ENCODE peak calls at places on chromosomes 13 and 19, in nine cellular contexts. H is coronary artery, E is fibroblast of mammary gland, K is lower lobe of right lung, L is AG09309, P is cardiac muscle cell, Q is Calu3, J is heart left ventricle, C is hepatocyte. Z is an unnamed sample.
A peak's percentile ranks its signal among the peaks of the same experiment; 100 is the strongest.

GRCh38 chr13:72952529-72953141 is 106.2 kb upstream of the KLF5 start:
- DNase-seq in H (no peak), E (no peak), K (no peak), L (no peak), P (no peak), Q (no peak), J (no peak), C (peak; percentile 10), Z (no peak)

GRCh38 chr13:106110241-106110855 is 425.1 kb downstream of the EFNB2 start:
- DNase-seq in H (no peak), E (no peak), K (no peak), L (no peak), P (peak; percentile 17), Q (no peak), J (no peak), C (no peak), Z (no peak)

GRCh38 chr19:6737284-6737872 is at the start of gene GPR108:
- DNase-seq in H (peak; percentile 100), E (peak; percentile 100), K (peak; percentile 100), L (peak; percentile 100), P (peak; percentile 99), Q (peak; percentile 98), J (peak; percentile 100), C (peak; percentile 100), Z (peak; percentile 100)

GRCh38 chr19:741506-742131 is 9.3 kb upstream of the MISP start:
- DNase-seq in H (no peak), E (no peak), K (no peak), L (no peak), P (peak; percentile 33), Q (no peak), J (no peak), C (no peak), Z (no peak)

GRCh38 chr13:110702591-110703526 is 3.1 kb downstream of the CARS2 start:
- DNase-seq in H (no peak), E (peak; percentile 64), K (no peak), L (no peak), P (peak; percentile 15), Q (no peak), J (no peak), C (no peak), Z (no peak)

GRCh38 chr19:3642987-3643386 is 16.4 kb upstream of the CACTIN start:
- DNase-seq in H (no peak), E (no peak), K (no peak), L (no peak), P (peak; percentile 11), Q (no peak), J (no peak), C (no peak), Z (no peak)

GRCh38 chr13:36258831-36259230 is 38.8 kb downstream of the CCDC169 start:
- DNase-seq in H (no peak), E (no peak), K (no peak), L (no peak), P (no peak), Q (no peak), J (no peak), C (no peak), Z (no peak)

GRCh38 chr13:31207630-31208549 is 8.1 kb downstream of the B3GLCT start:
- DNase-seq in H (no peak), E (peak; percentile 63), K (no peak), L (no peak), P (no peak), Q (no peak), J (peak; percentile 73), C (peak; percentile 28), Z (no peak)

GRCh38 chr13:40787062-40787461 is 2.3 kb upstream of the SLC25A15 start:
- DNase-seq in H (no peak), E (peak; percentile 39), K (no peak), L (no peak), P (no peak), Q (no peak), J (no peak), C (no peak), Z (no peak)

GRCh38 chr19:29678484-29679106 is 13.3 kb downstream of the PLEKHF1 start:
- DNase-seq in H (no peak), E (peak; percentile 54), K (no peak), L (no peak), P (no peak), Q (no peak), J (peak; percentile 90), C (no peak), Z (no peak)

GRCh38 chr19:3095375-3096191 is 1.4 kb downstream of the GNA11 start:
- DNase-seq in H (no peak), E (no peak), K (no peak), L (no peak), P (peak; percentile 60), Q (peak; percentile 5), J (peak; percentile 35), C (peak; percentile 64), Z (no peak)

GRCh38 chr13:33757713-33758112 is 60.2 kb upstream of the RFC3 start:
- DNase-seq in H (no peak), E (no peak), K (no peak), L (no peak), P (no peak), Q (no peak), J (no peak), C (no peak), Z (no peak)

GRCh38 chr19:23991170-23991569 is 76.5 kb downstream of the ZNF726 start:
- DNase-seq in H (no peak), E (no peak), K (no peak), L (no peak), P (no peak), Q (peak; percentile 27), J (no peak), C (peak; percentile 11), Z (no peak)

GRCh38 chr19:1312732-1313694 is 27.3 kb downstream of the EFNA2 start:
- DNase-seq in H (no peak), E (peak; percentile 22), K (no peak), L (no peak), P (no peak), Q (peak; percentile 72), J (no peak), C (peak; percentile 58), Z (no peak)

GRCh38 chr19:43574424-43575155 is 737 bp downstream of the XRCC1 start:
- DNase-seq in H (no peak), E (peak; percentile 55), K (peak; percentile 28), L (no peak), P (no peak), Q (no peak), J (no peak), C (no peak), Z (no peak)

GRCh38 chr19:51114087-51114714 is 6.0 kb upstream of the CTU1 start:
- DNase-seq in H (no peak), E (no peak), K (no peak), L (no peak), P (no peak), Q (no peak), J (no peak), C (no peak), Z (no peak)

GRCh38 chr19:51110666-51110971 is 2.4 kb upstream of the CTU1 start:
- DNase-seq in H (no peak), E (no peak), K (no peak), L (no peak), P (no peak), Q (no peak), J (no peak), C (no peak), Z (no peak)

GRCh38 chr19:51108805-51109146 is 567 bp upstream of the CTU1 start:
- DNase-seq in H (no peak), E (no peak), K (no peak), L (no peak), P (no peak), Q (no peak), J (peak; percentile 90), C (no peak), Z (no peak)

GRCh38 chr19:51108066-51108804 is at the start of gene CTU1:
- DNase-seq in H (peak; percentile 99), E (peak; percentile 99), K (peak; percentile 99), L (peak; percentile 98), P (peak; percentile 98), Q (peak; percentile 99), J (peak; percentile 99), C (peak; percentile 98), Z (peak; percentile 99)

GRCh38 chr19:51111606-51112005 is 3.4 kb upstream of the CTU1 start:
- DNase-seq in H (no peak), E (no peak), K (no peak), L (no peak), P (no peak), Q (peak; percentile 63), J (no peak), C (no peak), Z (no peak)
- TF ChIP-seq CTCF in H (no peak), E (peak; percentile 28), K (no peak), L (peak; percentile 17), P (peak; percentile 34), Q (peak; percentile 58), J (no peak), C (no peak), Z (peak; percentile 13)

DNA sequence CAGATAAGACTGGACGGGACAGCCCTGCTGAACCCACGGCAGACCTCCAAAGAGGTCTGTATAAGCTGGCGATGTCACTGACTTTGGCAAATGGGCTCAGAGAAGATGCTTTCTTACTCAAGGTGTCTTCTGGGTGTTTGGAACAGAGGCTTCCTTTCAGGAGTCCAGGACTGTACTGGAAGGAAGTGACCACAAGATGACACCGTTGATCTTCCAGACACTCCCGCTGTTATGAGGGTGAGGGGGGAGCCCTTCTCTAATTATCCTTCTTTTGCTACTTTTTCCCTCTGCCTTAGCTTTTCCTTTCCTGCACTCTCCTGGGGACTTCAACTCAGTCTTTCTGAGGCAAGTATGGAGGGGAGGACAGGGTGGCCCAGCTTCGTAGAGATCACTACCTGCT is 65.2 kb upstream of the ZNF599 start:
- DNase-seq in H (no peak), E (no peak), K (no peak), L (no peak), P (peak; percentile 25), Q (no peak), J (no peak), C (peak; percentile 21), Z (peak; percentile 56)
- TF ChIP-seq CTCF in H (no peak), E (no peak), K (no peak), L (no peak), P (no peak), Q (no peak), J (no peak), C (peak; percentile 31), Z (no peak)

GRCh38 chr19:34241513-34242337 is 12.6 kb upstream of the GARRE1 start:
- DNase-seq in H (peak; percentile 36), E (no peak), K (peak; percentile 83), L (no peak), P (peak; percentile 47), Q (peak; percentile 92), J (no peak), C (peak; percentile 78), Z (no peak)
- TF ChIP-seq CTCF in H (no peak), E (peak; percentile 7), K (peak; percentile 43), L (no peak), P (peak; percentile 38), Q (peak; percentile 86), J (no peak), C (peak; percentile 49), Z (peak; percentile 33)

GRCh38 chr19:5515737-5516136 is 52.0 kb downstream of the TINCR start:
- DNase-seq in H (no peak), E (no peak), K (no peak), L (no peak), P (no peak), Q (no peak), J (no peak), C (no peak), Z (no peak)
- TF ChIP-seq CTCF in H (no peak), E (peak; percentile 24), K (no peak), L (peak; percentile 19), P (no peak), Q (no peak), J (no peak), C (no peak), Z (no peak)

Z was measured in osteocyte.